ENCODE peak calls at places on chromosomes 7 and 10, in eight cellular contexts. E is OCI-LY7, F is PC-3, R is A549, Z is fibroblast of lung, J is mammary epithelial cell, U is H9, T is GM23338. W is an unnamed sample.

GRCh38 chr7:115260381-115260780 is 338.5 kb downstream of the MDFIC start:
- DNase-seq in T (no peak), J (peak), R (no peak), U (no peak), E (no peak), Z (peak), F (no peak), W (no peak)

GRCh38 chr7:154583454-154583853 is 419.5 kb downstream of the PAXIP1 start:
- DNase-seq in J (no peak), T (no peak), U (no peak), F (no peak), R (no peak), E (no peak), Z (no peak), W (no peak)

GRCh38 chr7:94472608-94473007 is 37.0 kb upstream of the CASD1 start:
- DNase-seq in U (no peak), T (no peak), F (no peak), Z (no peak), R (no peak), J (no peak), E (no peak), W (no peak)

GRCh38 chr10:73043766-73044377 is 52.8 kb downstream of the P4HA1 start:
- DNase-seq in R (no peak), Z (peak), J (no peak), U (no peak), T (peak), F (no peak), E (no peak), W (no peak)

GRCh38 chr7:48088559-48089414 is at the start of gene UPP1:
- DNase-seq in F (peak), R (peak), E (peak), T (peak), Z (peak), U (peak), J (peak), W (peak)

GRCh38 chr10:82925547-82925946 is 1050.6 kb downstream of the NRG3 start:
- DNase-seq in Z (peak), U (no peak), R (no peak), J (peak), E (no peak), T (no peak), F (no peak), W (no peak)

GRCh38 chr7:140611641-140612040 is 29.0 kb downstream of the DENND2A start:
- DNase-seq in Z (peak), U (no peak), F (no peak), R (no peak), J (peak), E (no peak), T (no peak), W (no peak)

GRCh38 chr10:36254191-36254590 is 612.1 kb upstream of the FZD8 start:
- DNase-seq in J (peak), E (no peak), R (no peak), F (peak), Z (no peak), T (no peak), U (no peak), W (no peak)

GRCh38 chr10:30709229-30709628 is 79.7 kb upstream of the LYZL2 start:
- DNase-seq in U (peak), E (peak), Z (no peak), R (no peak), T (peak), J (no peak), F (no peak), W (no peak)

GRCh38 chr10:92792661-92793060 is 55.7 kb upstream of the EXOC6 start:
- DNase-seq in U (no peak), J (no peak), T (no peak), F (no peak), E (no peak), R (no peak), Z (no peak), W (no peak)

GRCh38 chr7:111639894-111640293 is 77.6 kb upstream of the IMMP2L start:
- DNase-seq in J (no peak), Z (no peak), T (no peak), E (no peak), F (no peak), R (no peak), U (no peak), W (no peak)

GRCh38 chr7:19698331-19698730 is 10.5 kb downstream of the POLR1F start:
- DNase-seq in F (no peak), E (no peak), R (no peak), Z (no peak), J (no peak), U (no peak), T (no peak), W (no peak)

GRCh38 chr7:149524399-149524798 is 26.8 kb upstream of the ZNF746 start:
- DNase-seq in T (no peak), F (peak), U (no peak), E (no peak), Z (no peak), R (no peak), J (peak), W (no peak)

GRCh38 chr7:111090834-111091233 is at the start of gene LRRN3:
- DNase-seq in U (peak), E (no peak), Z (peak), F (no peak), R (no peak), J (no peak), T (peak), W (no peak)

GRCh38 chr7:69283421-69283820 is 314.9 kb upstream of the AUTS2 start:
- DNase-seq in T (no peak), U (no peak), E (no peak), R (no peak), J (no peak), F (no peak), Z (peak), W (no peak)

GRCh38 chr7:2501947-2502646 is 17.5 kb upstream of the LFNG start:
- DNase-seq in T (no peak), J (no peak), Z (no peak), E (no peak), U (no peak), F (no peak), R (no peak), W (no peak)

GRCh38 chr10:104307576-104308438 is 30.5 kb downstream of the ITPRIP start:
- DNase-seq in T (no peak), J (no peak), U (no peak), E (no peak), R (no peak), Z (peak), F (no peak), W (no peak)

GRCh38 chr7:107995184-107996071 is 7.5 kb downstream of the LAMB1 start:
- DNase-seq in R (peak), U (peak), J (peak), T (peak), Z (peak), E (no peak), F (peak), W (peak)

GRCh38 chr7:131544449-131545425 is 11.7 kb downstream of the PODXL start:
- DNase-seq in R (peak), E (peak), J (no peak), F (peak), T (peak), U (no peak), Z (peak), W (peak)

GRCh38 chr7:4439444-4439843 is 242.7 kb upstream of the FOXK1 start:
- DNase-seq in J (no peak), T (no peak), U (no peak), R (no peak), E (no peak), F (no peak), Z (no peak), W (no peak)

GRCh38 chr7:27110977-27111752 is 8.7 kb upstream of the HOXA2 start:
- DNase-seq in U (no peak), Z (peak), R (peak), E (no peak), F (peak), J (peak), T (peak), W (peak)

GRCh38 chr7:134941185-134941900 is 45.0 kb upstream of the AGBL3 start:
- DNase-seq in U (no peak), R (peak), E (no peak), Z (peak), T (peak), F (peak), J (peak), W (peak)

GRCh38 chr7:144565586-144565985 is 162.1 kb upstream of the NOBOX start:
- DNase-seq in E (no peak), Z (no peak), U (no peak), F (no peak), R (no peak), T (peak), J (no peak), W (no peak)

GRCh38 chr10:71621263-71621751 is 98.3 kb downstream of the C10orf105 start:
- DNase-seq in E (peak), J (no peak), Z (no peak), U (peak), T (peak), R (no peak), F (no peak), W (no peak)

GRCh38 chr10:19704544-19704943 is 111.7 kb upstream of the PLXDC2 start:
- DNase-seq in R (no peak), T (no peak), E (no peak), U (no peak), J (no peak), Z (peak), F (no peak), W (no peak)

GRCh38 chr7:90751595-90751994 is 155.5 kb downstream of the CDK14 start:
- DNase-seq in U (no peak), T (no peak), R (no peak), J (no peak), E (no peak), Z (no peak), F (no peak), W (no peak)

GRCh38 chr7:44536090-44536489 is 5.0 kb downstream of the NPC1L1 start:
- DNase-seq in U (no peak), R (no peak), F (no peak), T (no peak), J (no peak), E (no peak), Z (no peak), W (no peak)

GRCh38 chr7:44535348-44536064 is 5.6 kb downstream of the NPC1L1 start:
- DNase-seq in E (no peak), R (no peak), J (no peak), F (no peak), Z (no peak), U (no peak), T (no peak), W (no peak)

GRCh38 chr7:44533301-44534055 is 7.7 kb downstream of the NPC1L1 start:
- DNase-seq in U (no peak), T (no peak), R (no peak), F (no peak), E (no peak), J (no peak), Z (no peak), W (no peak)

GRCh38 chr7:44534501-44534900 is 6.6 kb downstream of the NPC1L1 start:
- DNase-seq in R (peak), E (peak), Z (no peak), U (peak), F (peak), J (peak), T (peak), W (no peak)

DNA sequence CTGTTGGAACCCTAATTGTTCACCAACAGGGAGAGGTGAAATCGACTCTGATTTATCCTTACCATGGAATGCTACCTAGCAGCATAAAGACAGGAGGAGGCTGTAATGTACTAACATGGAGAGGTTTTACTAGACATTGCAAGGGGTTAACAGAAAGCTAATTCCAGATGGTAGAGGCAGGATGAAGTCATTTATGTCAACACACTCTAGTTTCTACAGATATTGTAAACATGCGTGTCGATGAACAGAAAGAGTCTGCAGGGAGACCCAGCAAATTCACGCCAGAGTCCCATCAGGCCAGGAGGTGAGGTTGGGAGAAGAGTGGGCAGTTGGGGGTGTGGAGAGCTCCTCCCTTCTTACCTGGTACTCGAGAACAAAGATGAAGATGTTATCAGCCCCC is 7.0 kb downstream of the NPC1L1 start:
- DNase-seq in J (no peak), Z (no peak), F (no peak), T (no peak), R (no peak), U (no peak), E (no peak), W (no peak)
- H3K4me2 ChIP-seq in J (no peak), Z (no peak), F (no peak), T (no peak), R (no peak), U (no peak), E (no peak), W (no peak)

GRCh38 chr7:25389489-25390106 is 161.3 kb upstream of the NPVF start:
- DNase-seq in R (peak), Z (peak), T (peak), U (no peak), F (peak), E (peak), J (peak), W (peak)

GRCh38 chr7:25396661-25397060 is 168.4 kb upstream of the NPVF start:
- DNase-seq in U (no peak), Z (no peak), T (no peak), R (no peak), F (no peak), E (no peak), J (no peak), W (no peak)

GRCh38 chr7:25395976-25396375 is 167.7 kb upstream of the NPVF start:
- DNase-seq in Z (no peak), U (peak), E (no peak), R (no peak), T (no peak), J (no peak), F (no peak), W (no peak)

GRCh38 chr7:25391295-25391861 is 163.1 kb upstream of the NPVF start:
- DNase-seq in F (peak), U (no peak), J (no peak), Z (peak), T (no peak), E (peak), R (peak), W (no peak)

DNA sequence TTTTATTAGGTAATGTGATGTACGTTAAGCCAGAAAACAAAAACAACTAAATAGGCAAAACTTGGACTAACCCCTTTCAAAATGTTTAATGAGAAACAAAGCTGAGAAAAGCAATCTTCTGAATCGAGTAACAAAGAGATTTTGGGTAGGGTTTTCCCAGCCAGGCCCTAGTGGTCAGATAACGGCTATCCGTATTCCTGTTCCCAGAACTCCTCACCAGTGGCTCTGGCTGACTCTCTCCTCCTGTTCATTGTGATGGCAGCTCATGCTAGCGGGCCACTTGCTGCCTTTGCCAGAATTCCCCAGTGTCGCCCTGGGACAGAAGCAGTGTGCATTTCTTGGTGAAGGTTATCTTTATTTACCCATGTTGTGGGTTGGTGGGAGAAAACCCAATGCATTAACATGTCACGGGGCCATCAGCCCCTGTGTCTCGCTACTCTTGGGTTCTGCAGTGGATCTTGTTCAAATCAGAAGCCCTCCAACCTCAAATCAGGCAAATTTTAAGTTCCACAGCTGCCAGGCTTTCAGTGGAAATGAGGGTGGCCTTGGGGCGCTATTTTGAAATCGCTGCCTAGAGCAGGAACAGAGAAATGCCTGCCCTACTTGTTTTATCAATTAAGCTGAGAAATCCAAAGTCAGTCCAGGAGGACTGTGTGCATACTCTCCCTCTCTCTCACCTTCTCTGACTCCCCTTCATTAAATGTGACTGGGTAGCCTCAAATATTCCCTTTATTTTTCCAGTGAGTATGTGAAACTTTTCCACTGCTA is 164.5 kb upstream of the NPVF start:
- DNase-seq in R (no peak), F (no peak), J (no peak), U (peak), E (no peak), T (peak), Z (no peak), W (no peak)
- H3K27ac ChIP-seq in R (no peak), F (no peak), J (no peak), U (no peak), E (no peak), T (no peak), Z (no peak), W (no peak)

GRCh38 chr7:157595086-157595855 is 258.5 kb downstream of the DNAJB6 start:
- DNase-seq in U (no peak), E (no peak), Z (no peak), J (no peak), R (no peak), F (no peak), T (no peak), W (no peak)
- TF ChIP-seq CTCF in U (no peak), E (no peak), Z (no peak), J (no peak), R (no peak), F (no peak), T (no peak), W (no peak)

DNA sequence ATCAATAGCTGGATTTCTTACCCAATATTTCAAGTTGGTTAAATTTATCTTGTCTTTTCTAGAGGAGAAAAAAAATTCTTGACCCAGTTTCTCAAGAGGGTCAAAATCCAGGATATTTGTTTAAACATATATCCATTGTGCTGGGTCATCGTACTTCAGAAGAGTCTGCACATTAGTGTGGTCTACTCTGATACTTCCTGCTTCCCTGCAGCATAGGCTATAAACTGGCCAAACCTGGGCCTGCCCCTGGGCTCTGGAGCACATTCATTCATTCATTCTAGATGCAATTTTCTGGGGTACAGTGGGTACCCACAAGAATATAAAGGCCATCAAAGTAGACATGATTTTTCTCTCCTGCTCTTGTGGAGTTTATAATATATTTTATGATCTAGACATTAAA is 142.1 kb upstream of the WNT16 start:
- DNase-seq in E (no peak), J (no peak), U (no peak), R (no peak), F (no peak), T (no peak), Z (no peak), W (no peak)
- H3K4me2 ChIP-seq in E (no peak), J (no peak), U (no peak), R (no peak), F (no peak), T (no peak), Z (no peak), W (no peak)

DNA sequence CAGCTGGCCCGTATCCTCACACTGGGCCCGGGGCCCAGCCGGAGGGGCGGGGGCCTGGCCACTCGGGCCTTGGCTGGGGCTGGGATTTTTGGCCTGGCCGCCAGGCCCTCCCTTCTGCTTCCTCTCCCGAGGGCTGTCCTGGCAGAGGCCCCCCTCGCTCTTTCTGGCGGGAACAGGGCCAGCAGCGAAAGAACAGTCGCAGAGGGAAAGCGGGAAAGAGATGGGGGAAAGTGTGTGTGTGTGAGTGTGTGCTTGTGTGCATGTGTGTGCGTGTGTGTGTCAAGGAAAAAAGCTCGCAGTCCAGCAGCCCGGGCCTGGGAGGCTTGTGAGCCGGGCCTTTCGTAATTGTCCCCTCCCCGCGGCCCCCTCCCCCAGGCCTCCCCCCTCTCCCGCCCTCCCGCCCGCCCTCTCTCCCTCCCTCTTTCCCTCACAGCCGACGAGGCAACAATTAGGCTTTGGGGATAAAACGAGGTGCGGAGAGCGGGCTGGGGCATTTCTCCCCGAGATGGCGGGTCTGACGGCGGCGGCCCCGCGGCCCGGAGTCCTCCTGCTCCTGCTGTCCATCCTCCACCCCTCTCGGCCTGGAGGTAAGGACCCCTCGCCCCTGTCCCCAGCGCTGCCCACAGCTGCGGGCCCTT is at the start of gene ELN:
- DNase-seq in Z (peak), T (peak), J (no peak), E (no peak), F (no peak), U (no peak), R (no peak), W (no peak)
- H3K27ac ChIP-seq in Z (no peak), T (no peak), J (no peak), E (no peak), F (no peak), U (no peak), R (no peak), W (no peak)

GRCh38 chr10:46999217-46999616 is 88.0 kb downstream of the PTPN20 start:
- DNase-seq in Z (no peak), U (no peak), E (no peak), R (no peak), F (no peak), J (no peak), T (no peak), W (no peak)

GRCh38 chr10:46992794-46993552 is 81.7 kb downstream of the PTPN20 start:
- DNase-seq in F (peak), R (peak), T (peak), J (peak), Z (peak), E (peak), U (peak), W (peak)

GRCh38 chr10:46998595-46998994 is 87.4 kb downstream of the PTPN20 start:
- DNase-seq in T (no peak), R (no peak), E (no peak), F (no peak), U (no peak), J (no peak), Z (no peak), W (no peak)

GRCh38 chr10:46998192-46998591 is 87.0 kb downstream of the PTPN20 start:
- DNase-seq in U (no peak), R (no peak), T (no peak), E (no peak), Z (no peak), J (no peak), F (no peak), W (no peak)

DNA sequence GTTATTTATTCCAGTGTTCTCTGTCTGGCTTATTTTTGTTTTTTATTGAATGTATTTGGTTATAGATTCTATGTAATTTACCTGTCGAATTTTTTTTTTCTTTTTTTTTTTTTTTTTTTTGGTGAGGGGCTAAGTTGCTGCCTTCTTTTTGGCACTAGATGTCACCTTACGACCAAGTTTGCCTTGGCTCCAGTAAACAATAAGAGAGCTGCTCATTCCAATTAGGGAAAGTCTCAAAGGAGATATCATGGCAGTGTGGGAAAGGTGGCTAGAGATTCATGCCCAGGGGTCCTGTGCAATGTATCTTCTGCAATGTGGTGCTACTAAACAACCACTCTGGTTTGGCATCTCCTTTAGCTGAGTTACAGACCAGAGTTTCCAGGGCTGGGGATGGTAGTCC is 84.0 kb downstream of the PTPN20 start:
- DNase-seq in E (no peak), J (no peak), Z (peak), T (peak), U (peak), F (no peak), R (no peak), W (peak)
- TF ChIP-seq CTCF in E (peak), J (no peak), Z (peak), T (peak), U (peak), F (no peak), R (no peak), W (no peak)